ENCODE peak calls at places on chromosomes 16 and 17, in ten cellular contexts. J is fibroblast of mammary gland; E is left ventricle myocardium inferior; V is uterus; W is kidney tubule cell; G is activated naive CD8-positive, alpha-beta T cell treated with anti-CD3 and anti-CD28 coated beads for 36 hours; P is T-helper 1 cell; M is effector CD4-positive, alpha-beta T cell; C is central memory CD4-positive, alpha-beta T cell; F is ELR. Y is an unnamed sample.

GRCh38 chr17:50480854-50481490 is 2.3 kb downstream of the RSAD1 start:
- DNase-seq in V (no peak), C (no peak), M (no peak), F (no peak), J (no peak), G (no peak), E (no peak), P (no peak), W (no peak), Y (no peak)

GRCh38 chr16:30918614-30919013 is 4.8 kb upstream of the FBXL19 start:
- DNase-seq in G (no peak), P (no peak), V (no peak), M (no peak), C (no peak), E (no peak), W (no peak), J (no peak), F (no peak), Y (no peak)

GRCh38 chr17:40530988-40531971 is 29.9 kb upstream of the TNS4 start:
- DNase-seq in E (no peak), V (peak), W (no peak), J (no peak), C (peak), F (no peak), P (peak), G (peak), M (peak), Y (peak)

GRCh38 chr17:49739662-49740271 is 24.2 kb downstream of the FAM117A start:
- DNase-seq in M (peak), F (no peak), G (peak), C (peak), J (peak), V (peak), E (peak), W (no peak), P (peak), Y (peak)

GRCh38 chr17:20123209-20123608 is 114.0 kb downstream of the SPECC1 start:
- DNase-seq in M (no peak), F (no peak), W (no peak), J (no peak), P (no peak), C (no peak), E (no peak), V (no peak), G (no peak), Y (no peak)

GRCh38 chr17:81200695-81201580 is 21.8 kb downstream of the CEP131 start:
- DNase-seq in P (peak), G (no peak), J (peak), W (peak), C (no peak), F (peak), V (no peak), M (no peak), E (no peak), Y (no peak)

GRCh38 chr16:79600636-79601091 is at the start of gene MAF:
- DNase-seq in G (peak), P (peak), E (peak), C (peak), J (peak), W (peak), F (peak), M (peak), V (peak), Y (peak)

GRCh38 chr16:22326771-22327445 is 29.7 kb downstream of the POLR3E start:
- DNase-seq in F (no peak), P (no peak), C (no peak), G (no peak), W (no peak), V (no peak), E (no peak), M (no peak), J (no peak), Y (no peak)

GRCh38 chr17:8818047-8818446 is 18.9 kb upstream of the MFSD6L start:
- DNase-seq in M (no peak), W (no peak), V (no peak), G (no peak), F (no peak), J (no peak), C (no peak), E (no peak), P (no peak), Y (no peak)

GRCh38 chr17:77608431-77608830 is 350.1 kb upstream of the TNRC6C start:
- DNase-seq in J (no peak), G (no peak), C (no peak), V (no peak), P (no peak), M (no peak), E (no peak), W (no peak), F (no peak), Y (no peak)

GRCh38 chr16:53094013-53094630 is 39.3 kb downstream of the CHD9 start:
- DNase-seq in G (no peak), V (peak), M (peak), F (no peak), W (no peak), P (peak), C (peak), E (peak), J (no peak), Y (peak)

GRCh38 chr17:74645010-74645409 is 21.5 kb upstream of the CD300E start:
- DNase-seq in G (no peak), J (peak), W (no peak), M (no peak), F (no peak), E (no peak), C (no peak), P (no peak), V (no peak), Y (no peak)

Y was measured in ovary.